ENCODE peak calls at places on chromosomes 11 and 22, in five cellular contexts. One of them, this sample, is unnamed.

GRCh38 chr11:126963115-126963514 is 37.5 kb downstream of the KIRREL3 start:
- DNase-seq in H9: no peak
- DNase-seq in IMR-90: no peak
- DNase-seq in neuronal stem cell: no peak
- DNase-seq in trophoblast cell: no peak
- DNase-seq in this sample: no peak

GRCh38 chr11:32427616-32427934 is 7.8 kb downstream of the WT1 start:
- DNase-seq in H9: no peak
- DNase-seq in IMR-90: no peak
- DNase-seq in neuronal stem cell: no peak
- DNase-seq in trophoblast cell: no peak
- DNase-seq in this sample: no peak

GRCh38 chr11:88414981-88415391 is 77.5 kb upstream of the CTSC start:
- DNase-seq in H9: no peak
- DNase-seq in IMR-90: peak; percentile 44
- DNase-seq in neuronal stem cell: no peak
- DNase-seq in trophoblast cell: no peak
- DNase-seq in this sample: peak; percentile 57

GRCh38 chr11:62001450-62002178 is 34.2 kb upstream of the FTH1 start:
- DNase-seq in H9: no peak
- DNase-seq in IMR-90: no peak
- DNase-seq in neuronal stem cell: no peak
- DNase-seq in trophoblast cell: no peak
- DNase-seq in this sample: no peak

GRCh38 chr11:66259225-66259624 is 9.2 kb upstream of the RAB1B start:
- DNase-seq in H9: no peak
- DNase-seq in IMR-90: no peak
- DNase-seq in neuronal stem cell: no peak
- DNase-seq in trophoblast cell: no peak
- DNase-seq in this sample: no peak

GRCh38 chr11:70551323-70552166 is 153.2 kb downstream of the CTTN start:
- DNase-seq in H9: no peak
- DNase-seq in IMR-90: peak; percentile 23
- DNase-seq in neuronal stem cell: no peak
- DNase-seq in trophoblast cell: peak; percentile 74
- DNase-seq in this sample: no peak

GRCh38 chr11:1303973-1304372 is 5.5 kb downstream of the TOLLIP start:
- DNase-seq in H9: peak; percentile 22
- DNase-seq in IMR-90: no peak
- DNase-seq in neuronal stem cell: no peak
- DNase-seq in trophoblast cell: no peak
- DNase-seq in this sample: no peak

GRCh38 chr22:27667121-27667843 is 134.3 kb downstream of the MN1 start:
- DNase-seq in H9: no peak
- DNase-seq in IMR-90: no peak
- DNase-seq in neuronal stem cell: no peak
- DNase-seq in trophoblast cell: no peak
- DNase-seq in this sample: no peak

GRCh38 chr11:117877120-117877784 is 794 bp upstream of the FXYD6 start:
- DNase-seq in H9: peak; percentile 50
- DNase-seq in IMR-90: no peak
- DNase-seq in neuronal stem cell: no peak
- DNase-seq in trophoblast cell: no peak
- DNase-seq in this sample: peak; percentile 62

GRCh38 chr22:43827926-43828710 is 16.0 kb upstream of the EFCAB6 start:
- DNase-seq in H9: peak; percentile 25
- DNase-seq in IMR-90: no peak
- DNase-seq in neuronal stem cell: no peak
- DNase-seq in trophoblast cell: no peak
- DNase-seq in this sample: no peak

GRCh38 chr22:47033648-47034000 is 271.2 kb downstream of the TBC1D22A start:
- DNase-seq in H9: no peak
- DNase-seq in IMR-90: no peak
- DNase-seq in neuronal stem cell: no peak
- DNase-seq in trophoblast cell: no peak
- DNase-seq in this sample: no peak

GRCh38 chr11:25943777-25944661 is 387.9 kb upstream of the ANO3 start:
- DNase-seq in H9: peak; percentile 39
- DNase-seq in IMR-90: no peak
- DNase-seq in neuronal stem cell: no peak
- DNase-seq in trophoblast cell: no peak
- DNase-seq in this sample: no peak

GRCh38 chr11:93528252-93528651 is 14.9 kb downstream of the SMCO4 start:
- DNase-seq in H9: no peak
- DNase-seq in IMR-90: no peak
- DNase-seq in neuronal stem cell: no peak
- DNase-seq in trophoblast cell: no peak
- DNase-seq in this sample: no peak

GRCh38 chr11:91243630-91244029 is 981.0 kb upstream of the FAT3 start:
- DNase-seq in H9: no peak
- DNase-seq in IMR-90: no peak
- DNase-seq in neuronal stem cell: no peak
- DNase-seq in trophoblast cell: no peak
- DNase-seq in this sample: no peak

DNA sequence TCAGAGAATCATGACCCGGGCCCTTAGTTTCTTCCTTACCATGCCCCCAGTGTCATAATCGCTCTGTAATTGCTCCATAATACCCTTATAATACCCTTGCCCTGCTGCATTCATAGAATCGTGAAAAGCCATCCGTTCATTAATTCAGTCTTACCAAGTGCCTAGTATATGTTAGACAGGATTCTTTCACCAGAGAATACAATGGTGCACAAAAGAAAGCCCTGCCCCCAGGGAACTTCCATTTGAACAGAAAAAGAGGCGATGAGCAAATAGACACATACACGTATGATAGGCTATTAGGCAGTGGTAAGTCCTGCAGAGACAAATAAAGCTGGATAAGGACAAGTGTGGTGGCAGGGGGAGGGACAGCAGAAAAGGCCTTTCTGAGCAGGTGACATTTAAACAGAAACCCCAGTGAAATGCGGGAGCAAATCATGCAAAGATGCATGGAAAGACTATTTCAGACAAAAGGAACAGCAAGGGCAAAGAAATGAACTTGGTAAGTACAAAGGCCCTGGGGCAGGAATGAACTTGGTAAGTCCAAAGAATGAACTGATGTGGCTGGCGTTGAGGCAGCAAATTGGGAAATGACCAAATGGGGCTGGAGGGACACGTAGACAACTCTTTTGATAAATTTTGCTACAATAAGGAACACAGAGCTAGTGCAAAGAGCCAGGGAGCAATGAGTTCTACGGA is 74.6 kb upstream of the CREB3L1 start:
- DNase-seq in H9: no peak
- DNase-seq in IMR-90: no peak
- DNase-seq in neuronal stem cell: no peak
- DNase-seq in trophoblast cell: no peak
- DNase-seq in this sample: no peak
- H2AK5ac ChIP-seq in H9: no peak overlapping the region
- H2AK5ac ChIP-seq in IMR-90: no peak overlapping the region
- H2AK5ac ChIP-seq in neuronal stem cell: no peak overlapping the region
- H2AK5ac ChIP-seq in trophoblast cell: no peak overlapping the region
- H2AK5ac ChIP-seq in this sample: no peak overlapping the region

DNA sequence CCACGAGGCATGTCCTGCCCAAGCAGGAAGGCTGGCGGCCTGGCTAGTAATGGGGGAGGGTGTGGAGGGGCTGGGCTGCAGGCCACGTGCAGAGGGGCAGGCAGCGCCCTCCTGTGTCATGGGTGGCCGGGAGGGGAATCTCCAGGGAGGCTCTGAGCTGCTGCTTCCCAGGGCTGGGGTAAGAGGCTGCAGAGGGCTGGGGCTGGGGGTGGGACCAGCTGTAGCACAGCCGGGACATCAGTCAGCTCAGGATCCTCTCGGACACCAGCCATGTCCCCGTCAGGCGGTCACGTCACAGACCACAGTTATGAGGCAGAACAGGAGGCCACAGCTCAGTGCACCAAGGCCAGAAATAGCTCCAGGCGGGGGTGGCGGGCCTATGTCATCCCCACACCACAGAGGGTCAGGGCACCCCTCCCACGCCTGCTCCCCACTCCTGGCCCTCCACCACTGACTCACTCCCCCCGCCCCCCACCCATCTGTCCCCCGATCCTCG is 21.1 kb downstream of the RTN4R start:
- DNase-seq in H9: no peak
- DNase-seq in IMR-90: peak; percentile 39
- DNase-seq in neuronal stem cell: no peak
- DNase-seq in trophoblast cell: no peak
- DNase-seq in this sample: peak; percentile 72
- H4K91ac ChIP-seq in H9: no peak overlapping the region
- H4K91ac ChIP-seq in IMR-90: no peak overlapping the region
- H4K91ac ChIP-seq in neuronal stem cell: no peak overlapping the region
- H4K91ac ChIP-seq in trophoblast cell: no peak overlapping the region
- H4K91ac ChIP-seq in this sample: no peak overlapping the region

DNA sequence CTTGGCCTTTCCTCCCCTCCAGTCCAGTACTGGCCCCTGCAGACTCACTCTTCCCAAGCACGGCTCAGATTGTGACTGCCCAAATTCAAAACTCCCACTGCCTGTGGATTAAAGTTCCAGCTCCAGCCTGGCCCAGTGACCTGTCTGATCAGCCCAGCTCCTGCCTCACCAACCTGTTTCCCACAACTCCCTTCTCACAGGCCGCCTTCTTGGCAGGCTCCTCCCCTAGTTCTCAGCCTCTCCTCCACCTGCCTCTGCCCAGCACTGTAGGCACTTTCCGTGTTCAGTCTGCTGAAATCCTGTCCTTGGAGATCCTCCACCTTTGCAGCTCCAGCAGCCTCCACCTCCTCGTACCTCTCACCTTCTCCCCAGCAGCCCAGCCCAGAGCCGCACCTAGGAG is 68.6 kb downstream of the MICAL2 start:
- DNase-seq in H9: no peak
- DNase-seq in IMR-90: no peak
- DNase-seq in neuronal stem cell: no peak
- DNase-seq in trophoblast cell: no peak
- DNase-seq in this sample: no peak
- H3K4me1 ChIP-seq in H9: no peaks in the 10 kb centered on the region
- H3K4me1 ChIP-seq in IMR-90: peaks cover 34% of the 10 kb centered on the region
- H3K4me1 ChIP-seq in neuronal stem cell: no peaks in the 10 kb centered on the region
- H3K4me1 ChIP-seq in trophoblast cell: peaks cover 16% of the 10 kb centered on the region
- H3K4me1 ChIP-seq in this sample: peaks cover 25% of the 10 kb centered on the region

GRCh38 chr22:25161916-25162530 is 37.6 kb upstream of the CRYBB3 start:
- DNase-seq in H9: no peak
- DNase-seq in IMR-90: no peak
- DNase-seq in neuronal stem cell: no peak
- DNase-seq in trophoblast cell: no peak
- DNase-seq in this sample: no peak
- H2AK5ac ChIP-seq in H9: no peak overlapping the region
- H2AK5ac ChIP-seq in IMR-90: no peak overlapping the region
- H2AK5ac ChIP-seq in neuronal stem cell: no peak overlapping the region
- H2AK5ac ChIP-seq in trophoblast cell: no peak overlapping the region
- H2AK5ac ChIP-seq in this sample: no peak overlapping the region

DNA sequence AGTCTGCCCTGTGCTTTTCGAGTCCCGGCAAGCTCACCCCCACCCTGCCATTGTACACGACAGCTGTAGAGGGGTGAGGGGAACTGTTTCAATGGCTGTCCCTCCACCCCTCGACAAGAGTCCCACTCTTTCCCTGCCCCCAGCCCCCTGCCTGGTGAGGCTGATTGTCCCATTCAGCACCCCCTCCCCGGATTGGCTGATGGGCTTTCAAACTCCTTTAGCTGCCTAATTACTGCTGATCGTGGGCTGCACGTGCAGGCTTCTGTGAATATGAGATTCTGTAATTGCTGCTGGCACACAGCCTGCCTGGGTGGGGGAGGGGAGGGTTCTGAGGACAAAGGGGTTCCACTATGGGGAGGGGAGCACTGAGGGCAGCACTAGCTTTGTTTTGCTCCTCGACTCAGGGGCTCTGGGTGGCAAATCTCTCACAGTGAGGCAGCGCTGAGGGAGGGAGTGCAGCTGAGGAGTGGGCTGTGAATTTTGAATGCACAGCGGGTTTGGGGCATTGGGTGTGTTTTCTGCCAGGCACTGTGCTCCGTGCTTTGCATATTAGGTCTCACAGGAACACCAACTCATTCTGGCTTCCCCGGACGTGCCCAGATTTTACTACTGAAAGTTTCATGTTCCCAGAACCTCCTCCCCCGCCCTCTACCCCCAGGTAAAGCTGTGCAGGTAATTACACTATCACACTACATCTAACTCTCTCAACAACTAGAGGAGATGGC is 42.5 kb upstream of the ACCSL start:
- DNase-seq in H9: no peak
- DNase-seq in IMR-90: no peak
- DNase-seq in neuronal stem cell: peak; percentile 52
- DNase-seq in trophoblast cell: no peak
- DNase-seq in this sample: no peak
- H4K91ac ChIP-seq in H9: no peak overlapping the region
- H4K91ac ChIP-seq in IMR-90: no peak overlapping the region
- H4K91ac ChIP-seq in neuronal stem cell: no peak overlapping the region
- H4K91ac ChIP-seq in trophoblast cell: no peak overlapping the region
- H4K91ac ChIP-seq in this sample: no peak overlapping the region

GRCh38 chr11:128328955-128329551 is 258.3 kb downstream of the ETS1 start:
- DNase-seq in H9: no peak
- DNase-seq in IMR-90: no peak
- DNase-seq in neuronal stem cell: no peak
- DNase-seq in trophoblast cell: no peak
- DNase-seq in this sample: no peak

GRCh38 chr11:128326791-128327190 is 260.6 kb downstream of the ETS1 start:
- DNase-seq in H9: no peak
- DNase-seq in IMR-90: no peak
- DNase-seq in neuronal stem cell: no peak
- DNase-seq in trophoblast cell: no peak
- DNase-seq in this sample: no peak

GRCh38 chr11:128330203-128330602 is 257.2 kb downstream of the ETS1 start:
- DNase-seq in H9: no peak
- DNase-seq in IMR-90: no peak
- DNase-seq in neuronal stem cell: no peak
- DNase-seq in trophoblast cell: no peak
- DNase-seq in this sample: no peak

GRCh38 chr11:128324531-128325141 is 262.7 kb downstream of the ETS1 start:
- DNase-seq in H9: no peak
- DNase-seq in IMR-90: no peak
- DNase-seq in neuronal stem cell: no peak
- DNase-seq in trophoblast cell: peak; percentile 47
- DNase-seq in this sample: no peak

GRCh38 chr11:128327274-128327673 is 260.1 kb downstream of the ETS1 start:
- DNase-seq in H9: no peak
- DNase-seq in IMR-90: no peak
- DNase-seq in neuronal stem cell: no peak
- DNase-seq in trophoblast cell: no peak
- DNase-seq in this sample: no peak
- H3K4me1 ChIP-seq in H9: no peaks in the 10 kb centered on the region
- H3K4me1 ChIP-seq in IMR-90: no peaks in the 10 kb centered on the region
- H3K4me1 ChIP-seq in neuronal stem cell: peaks cover 11% of the 10 kb centered on the region
- H3K4me1 ChIP-seq in trophoblast cell: peaks cover 19% of the 10 kb centered on the region
- H3K4me1 ChIP-seq in this sample: no peaks in the 10 kb centered on the region